ENCODE peak calls at places on chromosomes 5 and 9, in seven cellular contexts. E is dorsolateral prefrontal cortex; A is adipocyte; R is Daoy; L is stimulated activated CD4-positive, alpha-beta T cell treated with anti-CD3 and anti-CD28 coated beads, Interleukin-1b, Interleukin-23, amount 100 ng/mL, for 24 hours; K is PC-9; B is AG08396. V is an unnamed sample.

GRCh38 chr5:31581498-31582099 is 49.5 kb downstream of the C5orf22 start:
- DNase-seq in E (no peak), A (peak; percentile 82), R (peak; percentile 12), L (no peak), K (no peak), B (peak; percentile 10), V (peak; percentile 67)

GRCh38 chr9:117480251-117480650 is 65.4 kb upstream of the ASTN2 start:
- DNase-seq in E (no peak), A (no peak), R (no peak), L (no peak), K (no peak), B (no peak), V (no peak)

GRCh38 chr5:20476016-20476415 is 488.0 kb upstream of the CDH18 start:
- DNase-seq in E (no peak), A (no peak), R (no peak), L (no peak), K (no peak), B (no peak), V (no peak)

GRCh38 chr9:6498982-6499381 is 86.0 kb downstream of the UHRF2 start:
- DNase-seq in E (no peak), A (peak; percentile 71), R (peak; percentile 15), L (no peak), K (no peak), B (peak; percentile 33), V (peak; percentile 26)

GRCh38 chr9:107712390-107712789 is 222.8 kb upstream of the KLF4 start:
- DNase-seq in E (no peak), A (no peak), R (peak; percentile 89), L (no peak), K (peak; percentile 86), B (peak; percentile 51), V (peak; percentile 66)

GRCh38 chr5:170057311-170057710 is 48.4 kb upstream of the FOXI1 start:
- DNase-seq in E (no peak), A (no peak), R (no peak), L (no peak), K (peak; percentile 69), B (no peak), V (no peak)

GRCh38 chr5:95713960-95714710 is 17.0 kb upstream of the RHOBTB3 start:
- DNase-seq in E (no peak), A (peak; percentile 79), R (no peak), L (no peak), K (no peak), B (no peak), V (no peak)

GRCh38 chr5:116032094-116032517 is at the start of gene ARL14EPL:
- DNase-seq in E (no peak), A (peak; percentile 82), R (peak; percentile 91), L (no peak), K (peak; percentile 74), B (peak; percentile 55), V (peak; percentile 96)

GRCh38 chr9:20040991-20041606 is 252.3 kb upstream of the SLC24A2 start:
- DNase-seq in E (peak; percentile 47), A (no peak), R (no peak), L (no peak), K (no peak), B (no peak), V (no peak)

GRCh38 chr5:64947801-64948200 is 179.1 kb downstream of the CWC27 start:
- DNase-seq in E (no peak), A (no peak), R (no peak), L (no peak), K (no peak), B (no peak), V (no peak)

GRCh38 chr5:156367602-156368001 is 40.6 kb downstream of the SGCD start:
- DNase-seq in E (no peak), A (peak; percentile 94), R (peak; percentile 84), L (no peak), K (no peak), B (peak; percentile 76), V (no peak)